ENCODE peak calls at places on chromosome 17, in ten cellular contexts. One of them, this sample, is unnamed.

GRCh38 chr17:39092672-39093250 is 58.7 kb downstream of the PLXDC1 start:
- DNase-seq in ovary: no peak
- DNase-seq in A549: no peak
- DNase-seq in AG09319: no peak
- DNase-seq in MM.1S: no peak
- DNase-seq in left lung: no peak
- DNase-seq in GM12864: no peak
- DNase-seq in adrenal gland: no peak
- DNase-seq in BJ: no peak
- DNase-seq in epithelial cell of esophagus: no peak
- DNase-seq in this sample: no peak

GRCh38 chr17:266701-267656 is 85.5 kb upstream of the DOC2B start:
- DNase-seq in left lung: no peak
- DNase-seq in A549: no peak
- DNase-seq in epithelial cell of esophagus: no peak
- DNase-seq in AG09319: no peak
- DNase-seq in ovary: peak
- DNase-seq in MM.1S: no peak
- DNase-seq in GM12864: no peak
- DNase-seq in adrenal gland: peak
- DNase-seq in BJ: no peak
- DNase-seq in this sample: no peak

GRCh38 chr17:78131172-78132085 is 858 bp downstream of the TMC8 start:
- DNase-seq in A549: no peak
- DNase-seq in ovary: no peak
- DNase-seq in GM12864: no peak
- DNase-seq in left lung: no peak
- DNase-seq in AG09319: no peak
- DNase-seq in MM.1S: peak
- DNase-seq in adrenal gland: no peak
- DNase-seq in epithelial cell of esophagus: no peak
- DNase-seq in BJ: no peak
- DNase-seq in this sample: no peak

GRCh38 chr17:58531661-58532554 is 17.5 kb upstream of the MTMR4 start:
- DNase-seq in left lung: peak
- DNase-seq in GM12864: no peak
- DNase-seq in ovary: peak
- DNase-seq in adrenal gland: peak
- DNase-seq in BJ: no peak
- DNase-seq in AG09319: no peak
- DNase-seq in MM.1S: peak
- DNase-seq in epithelial cell of esophagus: peak
- DNase-seq in A549: no peak
- DNase-seq in this sample: no peak

GRCh38 chr17:48998557-48999440 is 1.6 kb downstream of the IGF2BP1 start:
- DNase-seq in AG09319: no peak
- DNase-seq in epithelial cell of esophagus: no peak
- DNase-seq in A549: peak
- DNase-seq in adrenal gland: no peak
- DNase-seq in BJ: no peak
- DNase-seq in left lung: no peak
- DNase-seq in MM.1S: no peak
- DNase-seq in ovary: no peak
- DNase-seq in GM12864: no peak
- DNase-seq in this sample: no peak

GRCh38 chr17:77455878-77456234 is 315.1 kb downstream of the SEC14L1 start:
- DNase-seq in BJ: no peak
- DNase-seq in left lung: no peak
- DNase-seq in epithelial cell of esophagus: no peak
- DNase-seq in ovary: no peak
- DNase-seq in A549: no peak
- DNase-seq in adrenal gland: no peak
- DNase-seq in GM12864: no peak
- DNase-seq in AG09319: no peak
- DNase-seq in MM.1S: no peak
- DNase-seq in this sample: no peak

GRCh38 chr17:33725675-33726271 is 432.7 kb upstream of the ASIC2 start:
- DNase-seq in epithelial cell of esophagus: peak
- DNase-seq in A549: peak
- DNase-seq in BJ: no peak
- DNase-seq in adrenal gland: peak
- DNase-seq in left lung: no peak
- DNase-seq in MM.1S: peak
- DNase-seq in AG09319: no peak
- DNase-seq in GM12864: no peak
- DNase-seq in ovary: no peak
- DNase-seq in this sample: no peak

GRCh38 chr17:64694207-64694606 is 32.1 kb upstream of the SMURF2 start:
- DNase-seq in A549: peak
- DNase-seq in left lung: peak
- DNase-seq in BJ: no peak
- DNase-seq in epithelial cell of esophagus: peak
- DNase-seq in GM12864: no peak
- DNase-seq in adrenal gland: peak
- DNase-seq in AG09319: no peak
- DNase-seq in ovary: peak
- DNase-seq in MM.1S: no peak
- DNase-seq in this sample: no peak

GRCh38 chr17:77125432-77125901 is 15.3 kb upstream of the SEC14L1 start:
- DNase-seq in BJ: peak
- DNase-seq in A549: peak
- DNase-seq in left lung: no peak
- DNase-seq in AG09319: no peak
- DNase-seq in MM.1S: no peak
- DNase-seq in GM12864: no peak
- DNase-seq in ovary: no peak
- DNase-seq in epithelial cell of esophagus: peak
- DNase-seq in adrenal gland: no peak
- DNase-seq in this sample: peak

GRCh38 chr17:17499402-17500145 is 3.4 kb upstream of the RASD1 start:
- DNase-seq in left lung: no peak
- DNase-seq in GM12864: no peak
- DNase-seq in MM.1S: no peak
- DNase-seq in epithelial cell of esophagus: no peak
- DNase-seq in BJ: no peak
- DNase-seq in adrenal gland: no peak
- DNase-seq in ovary: no peak
- DNase-seq in A549: no peak
- DNase-seq in AG09319: no peak
- DNase-seq in this sample: no peak

GRCh38 chr17:76493505-76494167 is 7.6 kb downstream of the RHBDF2 start:
- DNase-seq in GM12864: no peak
- DNase-seq in MM.1S: peak
- DNase-seq in AG09319: no peak
- DNase-seq in left lung: no peak
- DNase-seq in ovary: no peak
- DNase-seq in epithelial cell of esophagus: no peak
- DNase-seq in BJ: no peak
- DNase-seq in A549: no peak
- DNase-seq in adrenal gland: no peak
- DNase-seq in this sample: no peak

GRCh38 chr17:2844386-2844785 is 48.1 kb downstream of the RAP1GAP2 start:
- DNase-seq in adrenal gland: no peak
- DNase-seq in A549: peak
- DNase-seq in MM.1S: no peak
- DNase-seq in left lung: no peak
- DNase-seq in epithelial cell of esophagus: peak
- DNase-seq in ovary: no peak
- DNase-seq in GM12864: no peak
- DNase-seq in BJ: no peak
- DNase-seq in AG09319: no peak
- DNase-seq in this sample: no peak

GRCh38 chr17:61422116-61422799 is 22.6 kb downstream of the TBX2 start:
- DNase-seq in adrenal gland: no peak
- DNase-seq in epithelial cell of esophagus: no peak
- DNase-seq in BJ: no peak
- DNase-seq in ovary: no peak
- DNase-seq in A549: no peak
- DNase-seq in left lung: no peak
- DNase-seq in AG09319: no peak
- DNase-seq in GM12864: no peak
- DNase-seq in MM.1S: no peak
- DNase-seq in this sample: no peak

GRCh38 chr17:320139-320538 is 32.5 kb downstream of the RPH3AL start:
- DNase-seq in ovary: no peak
- DNase-seq in A549: no peak
- DNase-seq in AG09319: no peak
- DNase-seq in adrenal gland: no peak
- DNase-seq in left lung: no peak
- DNase-seq in GM12864: no peak
- DNase-seq in epithelial cell of esophagus: no peak
- DNase-seq in MM.1S: no peak
- DNase-seq in BJ: no peak
- DNase-seq in this sample: no peak

DNA sequence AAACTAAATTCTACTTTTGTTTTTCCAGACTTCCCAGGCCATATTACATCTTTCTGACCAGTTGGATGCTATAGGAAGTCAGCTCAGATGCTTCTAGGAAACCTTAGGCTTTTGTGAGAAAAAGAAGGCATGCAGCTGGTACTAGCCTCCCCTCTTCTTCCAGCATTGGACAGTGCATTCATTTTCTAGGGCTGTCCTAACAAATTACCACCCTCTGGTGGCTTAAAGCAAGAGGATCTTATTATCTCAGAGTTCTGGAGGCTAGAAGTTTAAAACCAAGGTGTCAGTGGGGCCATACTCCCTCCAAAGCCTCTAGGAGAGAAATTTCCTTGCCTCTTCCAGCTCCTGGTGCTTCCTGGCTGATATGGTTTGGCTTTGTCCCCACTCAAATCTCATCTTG is 467.8 kb downstream of the SLC39A11 start:
- DNase-seq in ovary: no peak
- DNase-seq in adrenal gland: no peak
- DNase-seq in left lung: no peak
- DNase-seq in GM12864: no peak
- DNase-seq in BJ: no peak
- DNase-seq in MM.1S: no peak
- DNase-seq in A549: no peak
- DNase-seq in AG09319: no peak
- DNase-seq in epithelial cell of esophagus: no peak
- DNase-seq in this sample: no peak
- TF ChIP-seq CTCF in ovary: no peak
- TF ChIP-seq CTCF in adrenal gland: no peak
- TF ChIP-seq CTCF in left lung: no peak
- TF ChIP-seq CTCF in GM12864: no peak
- TF ChIP-seq CTCF in BJ: no peak
- TF ChIP-seq CTCF in MM.1S: peak
- TF ChIP-seq CTCF in A549: no peak
- TF ChIP-seq CTCF in AG09319: no peak
- TF ChIP-seq CTCF in epithelial cell of esophagus: no peak
- TF ChIP-seq CTCF in this sample: no peak

GRCh38 chr17:7313028-7313889 is 1.9 kb downstream of the GPS2 start:
- DNase-seq in MM.1S: no peak
- DNase-seq in GM12864: no peak
- DNase-seq in ovary: no peak
- DNase-seq in left lung: no peak
- DNase-seq in adrenal gland: no peak
- DNase-seq in A549: peak
- DNase-seq in epithelial cell of esophagus: peak
- DNase-seq in AG09319: no peak
- DNase-seq in BJ: no peak
- DNase-seq in this sample: no peak
- TF ChIP-seq CTCF in MM.1S: peak
- TF ChIP-seq CTCF in GM12864: peak
- TF ChIP-seq CTCF in ovary: no peak
- TF ChIP-seq CTCF in left lung: peak
- TF ChIP-seq CTCF in adrenal gland: peak
- TF ChIP-seq CTCF in A549: no peak
- TF ChIP-seq CTCF in epithelial cell of esophagus: peak
- TF ChIP-seq CTCF in AG09319: no peak
- TF ChIP-seq CTCF in BJ: no peak
- TF ChIP-seq CTCF in this sample: no peak

DNA sequence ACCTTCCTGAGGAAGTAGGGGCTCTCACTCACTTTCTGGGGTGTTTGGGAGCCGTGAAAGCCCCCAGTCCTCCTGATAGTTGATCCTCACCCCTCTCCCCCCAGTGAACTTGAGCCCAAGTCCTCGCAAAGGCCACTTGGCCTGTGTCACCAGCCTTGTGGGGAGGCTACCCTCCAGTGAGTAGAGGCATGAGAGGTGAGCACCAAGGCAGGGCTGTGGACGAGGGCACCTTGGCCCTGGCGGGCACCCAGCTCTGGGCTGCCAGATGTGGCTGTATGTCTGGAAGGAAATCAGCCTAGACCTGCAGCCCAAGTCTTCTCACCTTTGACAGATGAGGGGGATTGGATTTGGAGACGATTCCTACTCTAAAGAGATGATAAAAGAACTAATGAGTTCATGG is 3.1 kb downstream of the TTYH2 start:
- DNase-seq in BJ: no peak
- DNase-seq in left lung: no peak
- DNase-seq in epithelial cell of esophagus: no peak
- DNase-seq in ovary: no peak
- DNase-seq in GM12864: no peak
- DNase-seq in adrenal gland: no peak
- DNase-seq in AG09319: no peak
- DNase-seq in A549: no peak
- DNase-seq in MM.1S: no peak
- DNase-seq in this sample: no peak
- TF ChIP-seq CTCF in BJ: no peak
- TF ChIP-seq CTCF in left lung: no peak
- TF ChIP-seq CTCF in epithelial cell of esophagus: no peak
- TF ChIP-seq CTCF in ovary: no peak
- TF ChIP-seq CTCF in GM12864: no peak
- TF ChIP-seq CTCF in adrenal gland: no peak
- TF ChIP-seq CTCF in AG09319: no peak
- TF ChIP-seq CTCF in A549: no peak
- TF ChIP-seq CTCF in MM.1S: no peak
- TF ChIP-seq CTCF in this sample: no peak

GRCh38 chr17:50875074-50875473 is 8.9 kb upstream of the TOB1 start:
- DNase-seq in ovary: no peak
- DNase-seq in epithelial cell of esophagus: no peak
- DNase-seq in MM.1S: no peak
- DNase-seq in GM12864: no peak
- DNase-seq in BJ: no peak
- DNase-seq in left lung: no peak
- DNase-seq in AG09319: no peak
- DNase-seq in A549: no peak
- DNase-seq in adrenal gland: no peak
- DNase-seq in this sample: no peak

GRCh38 chr17:50877838-50878237 is 11.7 kb upstream of the TOB1 start:
- DNase-seq in AG09319: no peak
- DNase-seq in left lung: no peak
- DNase-seq in ovary: no peak
- DNase-seq in epithelial cell of esophagus: no peak
- DNase-seq in A549: no peak
- DNase-seq in GM12864: no peak
- DNase-seq in adrenal gland: no peak
- DNase-seq in MM.1S: no peak
- DNase-seq in BJ: no peak
- DNase-seq in this sample: no peak

GRCh38 chr17:50882851-50883250 is 16.7 kb upstream of the TOB1 start:
- DNase-seq in left lung: no peak
- DNase-seq in MM.1S: no peak
- DNase-seq in AG09319: no peak
- DNase-seq in adrenal gland: no peak
- DNase-seq in BJ: no peak
- DNase-seq in ovary: no peak
- DNase-seq in A549: peak
- DNase-seq in epithelial cell of esophagus: peak
- DNase-seq in GM12864: no peak
- DNase-seq in this sample: no peak

GRCh38 chr17:50881182-50881581 is 15.0 kb upstream of the TOB1 start:
- DNase-seq in BJ: no peak
- DNase-seq in GM12864: no peak
- DNase-seq in MM.1S: no peak
- DNase-seq in AG09319: no peak
- DNase-seq in A549: no peak
- DNase-seq in ovary: no peak
- DNase-seq in epithelial cell of esophagus: no peak
- DNase-seq in left lung: no peak
- DNase-seq in adrenal gland: no peak
- DNase-seq in this sample: no peak

GRCh38 chr17:50879086-50879485 is 12.9 kb upstream of the TOB1 start:
- DNase-seq in AG09319: no peak
- DNase-seq in BJ: no peak
- DNase-seq in MM.1S: no peak
- DNase-seq in left lung: no peak
- DNase-seq in ovary: no peak
- DNase-seq in epithelial cell of esophagus: no peak
- DNase-seq in adrenal gland: no peak
- DNase-seq in GM12864: no peak
- DNase-seq in A549: no peak
- DNase-seq in this sample: no peak
- TF ChIP-seq CTCF in AG09319: no peak
- TF ChIP-seq CTCF in BJ: no peak
- TF ChIP-seq CTCF in MM.1S: no peak
- TF ChIP-seq CTCF in left lung: no peak
- TF ChIP-seq CTCF in ovary: no peak
- TF ChIP-seq CTCF in epithelial cell of esophagus: no peak
- TF ChIP-seq CTCF in adrenal gland: no peak
- TF ChIP-seq CTCF in GM12864: no peak
- TF ChIP-seq CTCF in A549: no peak
- TF ChIP-seq CTCF in this sample: no peak

This sample was measured in HFF-Myc.